ENCODE peak calls at places on chromosomes 2 and 18, in eight cellular contexts. One of them, this sample, is unnamed.

GRCh38 chr2:215338883-215339679 is 27.2 kb downstream of the ATIC start:
- DNase-seq in type B pancreatic cell: no peak
- DNase-seq in AML-193: no peak
- DNase-seq in NCI-H460: no peak
- DNase-seq in HCEC 1CT: no peak
- DNase-seq in KG1: no peak
- DNase-seq in GM12891: no peak
- DNase-seq in left colon: no peak
- DNase-seq in this sample: no peak

GRCh38 chr2:122535960-122536517 is 780.6 kb downstream of the TSN start:
- DNase-seq in type B pancreatic cell: no peak
- DNase-seq in AML-193: no peak
- DNase-seq in NCI-H460: no peak
- DNase-seq in HCEC 1CT: no peak
- DNase-seq in KG1: no peak
- DNase-seq in GM12891: no peak
- DNase-seq in left colon: no peak
- DNase-seq in this sample: no peak

GRCh38 chr2:189222440-189222839 is 42.9 kb upstream of the COL5A2 start:
- DNase-seq in type B pancreatic cell: no peak
- DNase-seq in AML-193: no peak
- DNase-seq in NCI-H460: peak; percentile 84
- DNase-seq in HCEC 1CT: no peak
- DNase-seq in KG1: no peak
- DNase-seq in GM12891: no peak
- DNase-seq in left colon: peak; percentile 31
- DNase-seq in this sample: no peak

GRCh38 chr18:36576339-36576738 is 252.5 kb downstream of the TPGS2 start:
- DNase-seq in type B pancreatic cell: no peak
- DNase-seq in AML-193: no peak
- DNase-seq in NCI-H460: no peak
- DNase-seq in HCEC 1CT: peak; percentile 35
- DNase-seq in KG1: no peak
- DNase-seq in GM12891: no peak
- DNase-seq in left colon: no peak
- DNase-seq in this sample: no peak

GRCh38 chr2:236089271-236090026 is 78.7 kb downstream of the GBX2 start:
- DNase-seq in type B pancreatic cell: no peak
- DNase-seq in AML-193: no peak
- DNase-seq in NCI-H460: no peak
- DNase-seq in HCEC 1CT: no peak
- DNase-seq in KG1: no peak
- DNase-seq in GM12891: no peak
- DNase-seq in left colon: no peak
- DNase-seq in this sample: no peak

GRCh38 chr18:39647627-39648502 is 2082.3 kb upstream of the CELF4 start:
- DNase-seq in type B pancreatic cell: no peak
- DNase-seq in AML-193: no peak
- DNase-seq in NCI-H460: no peak
- DNase-seq in HCEC 1CT: peak; percentile 83
- DNase-seq in KG1: no peak
- DNase-seq in GM12891: no peak
- DNase-seq in left colon: no peak
- DNase-seq in this sample: no peak

GRCh38 chr2:42095923-42096408 is 48.1 kb downstream of the PKDCC start:
- DNase-seq in type B pancreatic cell: no peak
- DNase-seq in AML-193: peak; percentile 66
- DNase-seq in NCI-H460: peak; percentile 65
- DNase-seq in HCEC 1CT: peak; percentile 57
- DNase-seq in KG1: peak; percentile 54
- DNase-seq in GM12891: no peak
- DNase-seq in left colon: no peak
- DNase-seq in this sample: peak; percentile 81

GRCh38 chr2:10186868-10187535 is 64.5 kb downstream of the RRM2 start:
- DNase-seq in type B pancreatic cell: no peak
- DNase-seq in AML-193: no peak
- DNase-seq in NCI-H460: no peak
- DNase-seq in HCEC 1CT: no peak
- DNase-seq in KG1: no peak
- DNase-seq in GM12891: no peak
- DNase-seq in left colon: no peak
- DNase-seq in this sample: no peak

GRCh38 chr18:62281684-62282083 is 43.4 kb upstream of the TNFRSF11A start:
- DNase-seq in type B pancreatic cell: no peak
- DNase-seq in AML-193: peak; percentile 18
- DNase-seq in NCI-H460: no peak
- DNase-seq in HCEC 1CT: peak; percentile 93
- DNase-seq in KG1: no peak
- DNase-seq in GM12891: no peak
- DNase-seq in left colon: no peak
- DNase-seq in this sample: no peak

GRCh38 chr2:55922488-55922887 is 1.1 kb downstream of the EFEMP1 start:
- DNase-seq in type B pancreatic cell: no peak
- DNase-seq in AML-193: no peak
- DNase-seq in NCI-H460: no peak
- DNase-seq in HCEC 1CT: peak; percentile 17
- DNase-seq in KG1: no peak
- DNase-seq in GM12891: no peak
- DNase-seq in left colon: no peak
- DNase-seq in this sample: peak; percentile 38

GRCh38 chr18:44759925-44760342 is 79.2 kb downstream of the SETBP1 start:
- DNase-seq in type B pancreatic cell: no peak
- DNase-seq in AML-193: no peak
- DNase-seq in NCI-H460: no peak
- DNase-seq in HCEC 1CT: no peak
- DNase-seq in KG1: no peak
- DNase-seq in GM12891: no peak
- DNase-seq in left colon: no peak
- DNase-seq in this sample: peak; percentile 82

GRCh38 chr2:160282063-160282580 is 82.0 kb upstream of the ITGB6 start:
- DNase-seq in type B pancreatic cell: no peak
- DNase-seq in AML-193: peak; percentile 75
- DNase-seq in NCI-H460: no peak
- DNase-seq in HCEC 1CT: no peak
- DNase-seq in KG1: no peak
- DNase-seq in GM12891: no peak
- DNase-seq in left colon: no peak
- DNase-seq in this sample: peak; percentile 10

GRCh38 chr2:162261032-162261945 is 18.0 kb upstream of the FAP start:
- DNase-seq in type B pancreatic cell: no peak
- DNase-seq in AML-193: peak; percentile 92
- DNase-seq in NCI-H460: no peak
- DNase-seq in HCEC 1CT: peak; percentile 86
- DNase-seq in KG1: no peak
- DNase-seq in GM12891: no peak
- DNase-seq in left colon: peak; percentile 36
- DNase-seq in this sample: peak; percentile 64

GRCh38 chr2:238380785-238381184 is 45.9 kb upstream of the ASB1 start:
- DNase-seq in type B pancreatic cell: no peak
- DNase-seq in AML-193: no peak
- DNase-seq in NCI-H460: no peak
- DNase-seq in HCEC 1CT: peak; percentile 56
- DNase-seq in KG1: no peak
- DNase-seq in GM12891: no peak
- DNase-seq in left colon: no peak
- DNase-seq in this sample: no peak

GRCh38 chr18:74571895-74572680 is 25.6 kb upstream of the ZNF407 start:
- DNase-seq in type B pancreatic cell: no peak
- DNase-seq in AML-193: no peak
- DNase-seq in NCI-H460: no peak
- DNase-seq in HCEC 1CT: no peak
- DNase-seq in KG1: no peak
- DNase-seq in GM12891: no peak
- DNase-seq in left colon: no peak
- DNase-seq in this sample: no peak

GRCh38 chr2:182904844-182905243 is 38.4 kb upstream of the FRZB start:
- DNase-seq in type B pancreatic cell: no peak
- DNase-seq in AML-193: no peak
- DNase-seq in NCI-H460: no peak
- DNase-seq in HCEC 1CT: no peak
- DNase-seq in KG1: no peak
- DNase-seq in GM12891: no peak
- DNase-seq in left colon: no peak
- DNase-seq in this sample: no peak

GRCh38 chr2:217325251-217325650 is 465.4 kb upstream of the TNP1 start:
- DNase-seq in type B pancreatic cell: no peak
- DNase-seq in AML-193: no peak
- DNase-seq in NCI-H460: no peak
- DNase-seq in HCEC 1CT: no peak
- DNase-seq in KG1: no peak
- DNase-seq in GM12891: no peak
- DNase-seq in left colon: no peak
- DNase-seq in this sample: no peak

GRCh38 chr2:233862261-233862768 is 5.9 kb downstream of the MSL3B start:
- DNase-seq in type B pancreatic cell: no peak
- DNase-seq in AML-193: no peak
- DNase-seq in NCI-H460: no peak
- DNase-seq in HCEC 1CT: no peak
- DNase-seq in KG1: no peak
- DNase-seq in GM12891: no peak
- DNase-seq in left colon: no peak
- DNase-seq in this sample: no peak

GRCh38 chr2:108189316-108189715 is 50.5 kb upstream of the SULT1C3 start:
- DNase-seq in type B pancreatic cell: no peak
- DNase-seq in AML-193: no peak
- DNase-seq in NCI-H460: no peak
- DNase-seq in HCEC 1CT: peak; percentile 60
- DNase-seq in KG1: no peak
- DNase-seq in GM12891: no peak
- DNase-seq in left colon: no peak
- DNase-seq in this sample: no peak

GRCh38 chr2:64514018-64514417 is 10.1 kb upstream of the AFTPH start:
- DNase-seq in type B pancreatic cell: no peak
- DNase-seq in AML-193: no peak
- DNase-seq in NCI-H460: no peak
- DNase-seq in HCEC 1CT: no peak
- DNase-seq in KG1: no peak
- DNase-seq in GM12891: no peak
- DNase-seq in left colon: no peak
- DNase-seq in this sample: no peak

GRCh38 chr2:234751275-234751938 is 200.4 kb upstream of the SH3BP4 start:
- DNase-seq in type B pancreatic cell: no peak
- DNase-seq in AML-193: no peak
- DNase-seq in NCI-H460: no peak
- DNase-seq in HCEC 1CT: no peak
- DNase-seq in KG1: no peak
- DNase-seq in GM12891: no peak
- DNase-seq in left colon: no peak
- DNase-seq in this sample: no peak

GRCh38 chr2:166494140-166494544 is at the start of gene SCN7A:
- DNase-seq in type B pancreatic cell: peak; percentile 72
- DNase-seq in AML-193: no peak
- DNase-seq in NCI-H460: no peak
- DNase-seq in HCEC 1CT: peak; percentile 37
- DNase-seq in KG1: no peak
- DNase-seq in GM12891: no peak
- DNase-seq in left colon: peak; percentile 47
- DNase-seq in this sample: no peak

GRCh38 chr2:119820275-119820674 is 60.6 kb downstream of the PTPN4 start:
- DNase-seq in type B pancreatic cell: no peak
- DNase-seq in AML-193: no peak
- DNase-seq in NCI-H460: peak; percentile 12
- DNase-seq in HCEC 1CT: peak; percentile 73
- DNase-seq in KG1: no peak
- DNase-seq in GM12891: no peak
- DNase-seq in left colon: no peak
- DNase-seq in this sample: no peak

GRCh38 chr2:65343381-65343780 is 89.0 kb downstream of the SPRED2 start:
- DNase-seq in type B pancreatic cell: no peak
- DNase-seq in AML-193: no peak
- DNase-seq in NCI-H460: no peak
- DNase-seq in HCEC 1CT: no peak
- DNase-seq in KG1: no peak
- DNase-seq in GM12891: no peak
- DNase-seq in left colon: no peak
- DNase-seq in this sample: no peak

GRCh38 chr2:205115516-205115915 is 566.8 kb upstream of the NRP2 start:
- DNase-seq in type B pancreatic cell: no peak
- DNase-seq in AML-193: no peak
- DNase-seq in NCI-H460: no peak
- DNase-seq in HCEC 1CT: no peak
- DNase-seq in KG1: no peak
- DNase-seq in GM12891: no peak
- DNase-seq in left colon: no peak
- DNase-seq in this sample: no peak

GRCh38 chr18:54828290-54828871 is at the start of gene RAB27B:
- DNase-seq in type B pancreatic cell: peak; percentile 80
- DNase-seq in AML-193: peak; percentile 53
- DNase-seq in NCI-H460: peak; percentile 85
- DNase-seq in HCEC 1CT: peak; percentile 88
- DNase-seq in KG1: peak; percentile 45
- DNase-seq in GM12891: no peak
- DNase-seq in left colon: peak; percentile 93
- DNase-seq in this sample: peak; percentile 58

GRCh38 chr2:191030521-191031154 is 16.7 kb upstream of the STAT1 start:
- DNase-seq in type B pancreatic cell: no peak
- DNase-seq in AML-193: peak; percentile 55
- DNase-seq in NCI-H460: peak; percentile 55
- DNase-seq in HCEC 1CT: peak; percentile 41
- DNase-seq in KG1: no peak
- DNase-seq in GM12891: no peak
- DNase-seq in left colon: no peak
- DNase-seq in this sample: peak; percentile 54

GRCh38 chr18:1663879-1664705 is 759.4 kb downstream of the ADCYAP1 start:
- DNase-seq in type B pancreatic cell: no peak
- DNase-seq in AML-193: peak; percentile 55
- DNase-seq in NCI-H460: peak; percentile 24
- DNase-seq in HCEC 1CT: no peak
- DNase-seq in KG1: peak; percentile 44
- DNase-seq in GM12891: peak; percentile 2
- DNase-seq in left colon: no peak
- DNase-seq in this sample: peak; percentile 47

GRCh38 chr18:111292-112014 is 46.9 kb upstream of the USP14 start:
- DNase-seq in type B pancreatic cell: peak; percentile 86
- DNase-seq in AML-193: no peak
- DNase-seq in NCI-H460: peak; percentile 59
- DNase-seq in HCEC 1CT: peak; percentile 7
- DNase-seq in KG1: no peak
- DNase-seq in GM12891: peak; percentile 49
- DNase-seq in left colon: peak; percentile 69
- DNase-seq in this sample: peak; percentile 78

GRCh38 chr2:168224346-168224745 is 23.0 kb downstream of the STK39 start:
- DNase-seq in type B pancreatic cell: no peak
- DNase-seq in AML-193: no peak
- DNase-seq in NCI-H460: no peak
- DNase-seq in HCEC 1CT: no peak
- DNase-seq in KG1: no peak
- DNase-seq in GM12891: no peak
- DNase-seq in left colon: no peak
- DNase-seq in this sample: no peak

GRCh38 chr2:218257390-218257981 is 3.3 kb upstream of the GPBAR1 start:
- DNase-seq in type B pancreatic cell: no peak
- DNase-seq in AML-193: peak; percentile 43
- DNase-seq in NCI-H460: no peak
- DNase-seq in HCEC 1CT: no peak
- DNase-seq in KG1: peak; percentile 39
- DNase-seq in GM12891: peak; percentile 76
- DNase-seq in left colon: no peak
- DNase-seq in this sample: peak; percentile 86

GRCh38 chr2:160269365-160269764 is 69.3 kb upstream of the ITGB6 start:
- DNase-seq in type B pancreatic cell: no peak
- DNase-seq in AML-193: no peak
- DNase-seq in NCI-H460: no peak
- DNase-seq in HCEC 1CT: no peak
- DNase-seq in KG1: no peak
- DNase-seq in GM12891: no peak
- DNase-seq in left colon: no peak
- DNase-seq in this sample: no peak

GRCh38 chr2:134300585-134300984 is 46.7 kb downstream of the MGAT5 start:
- DNase-seq in type B pancreatic cell: no peak
- DNase-seq in AML-193: no peak
- DNase-seq in NCI-H460: no peak
- DNase-seq in HCEC 1CT: no peak
- DNase-seq in KG1: no peak
- DNase-seq in GM12891: no peak
- DNase-seq in left colon: no peak
- DNase-seq in this sample: no peak

GRCh38 chr2:54574107-54574859 is 118.2 kb downstream of the SPTBN1 start:
- DNase-seq in type B pancreatic cell: no peak
- DNase-seq in AML-193: peak; percentile 82
- DNase-seq in NCI-H460: peak; percentile 87
- DNase-seq in HCEC 1CT: peak; percentile 35
- DNase-seq in KG1: peak; percentile 28
- DNase-seq in GM12891: no peak
- DNase-seq in left colon: peak; percentile 89
- DNase-seq in this sample: no peak